ENCODE peak calls at places on chromosomes 11 and 22, in seven cellular contexts. A is bronchial epithelial cell, U is foreskin fibroblast, L is astrocyte of the cerebellum, K is heart left ventricle, V is left ventricle myocardium inferior, S is neural progenitor cell. E is an unnamed sample.

GRCh38 chr22:38136607-38137006 is 26.1 kb upstream of the BAIAP2L2 start:
- DNase-seq in A (no peak), S (no peak), L (no peak), K (no peak), U (peak; percentile 11), V (no peak), E (no peak)

GRCh38 chr22:43186272-43187170 is at the start of gene TTLL12:
- DNase-seq in L (no peak), U (peak; percentile 36), A (no peak), S (peak; percentile 92), K (peak; percentile 67), V (peak; percentile 70), E (no peak)

GRCh38 chr11:95231881-95232605 is 1.0 kb upstream of the SESN3 start:
- DNase-seq in U (peak; percentile 43), A (peak; percentile 52), L (no peak), V (peak; percentile 66), K (peak; percentile 69), S (peak; percentile 87), E (no peak)

GRCh38 chr11:20670932-20671403 is 1.6 kb downstream of the NELL1 start:
- DNase-seq in L (no peak), K (no peak), U (no peak), S (peak; percentile 34), A (no peak), V (no peak), E (no peak)

GRCh38 chr11:112628676-112629075 is 332.5 kb upstream of the NCAM1 start:
- DNase-seq in S (no peak), A (no peak), V (no peak), K (no peak), L (no peak), U (no peak), E (no peak)

GRCh38 chr11:115606223-115607220 is 102.3 kb upstream of the CADM1 start:
- DNase-seq in U (no peak), V (peak; percentile 62), L (peak; percentile 69), A (no peak), S (no peak), K (peak; percentile 76), E (no peak)

GRCh38 chr11:31240340-31240904 is 129.1 kb downstream of the DCDC1 start:
- DNase-seq in V (no peak), L (peak; percentile 62), S (peak; percentile 80), U (no peak), K (no peak), A (peak; percentile 58), E (no peak)

GRCh38 chr11:69365567-69365966 is 71.6 kb downstream of the MYEOV start:
- DNase-seq in U (no peak), L (no peak), V (no peak), A (no peak), K (no peak), S (no peak), E (no peak)

GRCh38 chr11:117829369-117829725 is 4.8 kb upstream of the FXYD2 start:
- DNase-seq in U (no peak), L (no peak), V (no peak), A (no peak), S (no peak), K (peak; percentile 6), E (no peak)

GRCh38 chr11:832529-833113 is at the start of gene CD151:
- DNase-seq in K (peak; percentile 71), S (peak; percentile 87), L (no peak), U (peak; percentile 63), V (peak; percentile 54), A (no peak), E (no peak)

GRCh38 chr11:15843309-15843857 is 513.0 kb downstream of the SOX6 start:
- DNase-seq in L (peak; percentile 73), A (no peak), S (peak; percentile 62), K (peak; percentile 42), V (no peak), U (no peak), E (no peak)

GRCh38 chr22:35451602-35452001 is 51.7 kb downstream of the MCM5 start:
- DNase-seq in U (no peak), L (no peak), A (no peak), S (no peak), K (no peak), V (no peak), E (no peak)

GRCh38 chr11:75308116-75308515 is 43.3 kb downstream of the ARRB1 start:
- DNase-seq in L (no peak), S (no peak), K (no peak), V (no peak), U (no peak), A (no peak), E (no peak)

GRCh38 chr11:134388590-134388989 is 23.5 kb downstream of the B3GAT1 start:
- DNase-seq in V (no peak), K (no peak), L (no peak), S (no peak), A (no peak), U (no peak), E (no peak)

GRCh38 chr11:85823816-85824215 is 12.9 kb upstream of the SYTL2 start:
- DNase-seq in A (no peak), U (no peak), K (no peak), L (no peak), V (no peak), S (no peak), E (no peak)

GRCh38 chr11:101442936-101443521 is 140.8 kb downstream of the TRPC6 start:
- DNase-seq in S (no peak), V (no peak), L (no peak), A (no peak), K (no peak), U (no peak), E (no peak)

GRCh38 chr11:58902881-58903280 is 36.4 kb upstream of the GLYATL1 start:
- DNase-seq in V (no peak), U (no peak), A (no peak), S (no peak), L (no peak), K (no peak), E (no peak)

GRCh38 chr11:128575956-128576340 is 11.4 kb downstream of the ETS1 start:
- DNase-seq in K (peak; percentile 78), A (peak; percentile 41), V (no peak), S (no peak), L (no peak), U (no peak), E (no peak)

DNA sequence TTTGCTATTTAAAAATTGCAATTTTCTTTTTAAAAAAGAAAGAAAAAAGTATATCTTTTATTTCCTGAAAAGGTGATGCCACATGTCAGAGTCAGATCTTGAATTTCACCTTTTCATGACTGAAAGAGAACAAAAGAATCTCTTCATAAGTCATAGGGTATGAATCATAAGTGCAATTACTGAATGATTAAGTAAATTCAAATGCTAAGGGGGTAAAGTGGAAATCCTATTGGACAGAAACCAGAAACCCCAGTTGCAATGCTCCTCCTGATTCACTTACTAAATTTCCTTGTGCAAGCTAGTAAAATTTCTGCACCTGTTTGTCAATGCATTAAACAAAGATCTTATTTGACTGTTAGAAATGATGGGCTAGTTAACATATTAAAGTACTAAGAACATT is 8.2 kb upstream of the PRRG4 start:
- DNase-seq in K (no peak), S (no peak), L (no peak), A (peak; percentile 96), V (no peak), U (peak; percentile 1), E (no peak)
- H3K4me3 ChIP-seq in K (no peak overlapping the region), S (no peak overlapping the region), L (no peak overlapping the region), A (no peak overlapping the region), V (no peak overlapping the region), U (no peak overlapping the region), E (no peak overlapping the region)

DNA sequence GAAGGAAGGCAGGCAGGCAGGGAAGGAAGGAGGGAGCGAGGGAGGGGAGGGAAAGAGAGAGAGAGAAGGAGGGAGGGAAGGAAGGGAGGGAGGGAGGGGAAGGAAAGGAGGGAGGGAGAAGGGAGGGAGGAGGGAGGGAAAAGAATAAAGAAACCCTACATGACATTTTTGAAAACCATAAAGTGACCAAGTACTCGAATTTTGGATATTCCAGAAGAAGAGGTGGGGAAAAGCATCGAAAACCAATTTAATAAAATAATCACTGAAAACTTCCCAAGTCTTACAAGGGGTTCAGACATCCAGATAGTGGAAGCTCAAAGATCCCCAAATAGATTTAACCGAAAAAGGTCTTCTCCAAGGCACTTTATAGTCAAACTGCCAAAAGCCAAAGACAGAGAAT is 11.7 kb downstream of the GDPD4 start:
- DNase-seq in V (no peak), L (no peak), U (no peak), A (no peak), K (no peak), S (no peak), E (no peak)
- TF ChIP-seq CTCF in V (no peak), L (no peak), U (no peak), A (no peak), K (no peak), S (no peak), E (no peak)

DNA sequence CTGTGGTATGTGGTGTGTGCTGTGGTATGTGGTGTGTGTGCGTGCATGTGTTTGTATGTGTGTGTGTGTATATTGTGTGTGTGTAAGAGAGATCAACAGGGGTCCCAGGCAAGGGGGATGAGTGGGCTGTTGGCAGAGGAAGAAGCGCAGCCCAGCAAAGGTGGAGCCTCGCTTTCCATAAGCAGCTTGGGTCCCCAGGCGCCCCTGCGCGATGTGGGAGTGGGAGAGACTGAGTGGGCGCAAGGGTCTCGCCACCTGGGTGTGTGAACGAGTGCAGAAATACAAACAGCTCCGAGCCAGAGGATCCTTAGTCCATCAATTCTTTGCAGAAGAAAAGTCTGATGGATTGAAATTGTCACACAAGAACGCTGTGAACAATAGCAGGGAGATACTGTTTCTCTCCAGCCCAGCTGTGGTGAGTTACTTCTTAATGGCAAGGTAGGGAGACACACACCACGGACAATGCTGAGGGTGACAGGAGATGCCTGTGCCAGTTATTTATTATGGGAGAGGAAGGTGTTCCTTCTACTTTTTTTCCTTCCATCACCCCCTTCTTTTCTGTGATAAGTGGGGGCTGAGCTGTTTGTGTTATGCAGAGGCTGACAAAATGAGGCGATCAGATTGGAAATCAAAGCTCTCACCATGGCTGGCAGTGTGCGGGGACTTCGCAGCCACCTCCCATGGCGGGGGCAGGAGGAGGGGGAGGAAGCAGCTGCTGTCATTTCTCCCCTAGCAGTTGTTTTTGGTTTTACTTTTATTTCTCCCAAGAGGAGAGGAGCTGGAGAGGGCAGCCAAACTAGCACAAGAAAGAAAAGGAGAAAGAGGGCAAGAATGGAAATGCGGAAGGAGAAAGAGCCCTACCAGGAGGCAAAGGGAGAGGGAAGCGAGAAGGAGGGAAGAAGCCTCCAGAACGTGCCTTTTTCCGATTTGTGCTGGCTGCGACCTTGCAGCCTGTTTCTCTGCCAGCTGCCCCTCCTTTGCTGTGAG is 755.7 kb downstream of the NTM start:
- DNase-seq in S (peak; percentile 52), K (peak; percentile 18), U (no peak), L (no peak), V (no peak), A (no peak), E (no peak)
- H3K4me3 ChIP-seq in S (peak overlapping the region; percentile 36), K (peak overlapping the region; percentile 24), U (peak overlapping the region; percentile 16), L (peak overlapping the region; percentile 25), V (peak overlapping the region; percentile 54), A (peak overlapping the region; percentile 0), E (peak overlapping the region; percentile 38)

DNA sequence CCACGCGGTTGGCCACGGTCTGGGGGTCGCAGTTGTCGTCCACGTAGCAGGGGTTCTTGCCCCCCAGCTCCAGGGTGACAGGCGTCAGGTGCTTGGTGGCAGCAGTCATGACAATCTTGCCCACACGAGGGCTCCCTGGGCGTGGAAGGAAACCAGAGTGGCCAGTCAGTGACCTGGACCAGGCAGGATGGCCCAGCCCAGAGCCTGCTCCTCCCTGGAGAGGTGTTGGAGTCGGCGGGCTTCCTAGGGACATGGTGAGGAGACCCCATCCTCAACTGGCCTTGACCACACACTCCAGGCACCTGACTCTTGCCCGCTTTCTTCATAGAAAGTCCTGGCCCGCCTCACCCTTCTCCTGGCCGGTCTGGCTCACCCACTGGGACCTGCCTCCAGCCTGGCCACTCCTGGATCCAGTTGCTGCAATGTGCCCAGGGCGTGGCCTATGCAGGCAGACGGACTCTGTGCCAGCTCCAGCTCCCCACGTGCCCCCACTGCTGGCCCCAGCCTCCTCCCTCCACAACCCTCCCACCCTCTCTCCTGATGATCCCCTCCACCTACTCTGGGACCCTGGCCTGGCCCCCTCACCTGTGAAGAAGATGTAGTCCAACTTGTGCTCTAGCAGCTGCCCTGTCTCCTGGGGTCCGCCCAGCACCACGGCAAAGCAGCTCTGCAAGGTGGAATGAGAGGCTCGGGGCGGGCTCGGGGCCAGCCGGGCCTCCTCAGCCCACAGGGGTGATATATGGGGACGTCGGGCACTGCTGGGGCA is 8.7 kb downstream of the ALDH3B2 start:
- DNase-seq in L (no peak), V (no peak), A (no peak), S (no peak), K (no peak), U (no peak), E (no peak)
- TF ChIP-seq CTCF in L (no peak), V (peak; percentile 53), A (peak; percentile 55), S (peak; percentile 29), K (peak; percentile 35), U (no peak), E (peak; percentile 51)

E was measured in epithelial cell of proximal tubule.